ENCODE peak calls at places on chromosomes 4 and X, in five cellular contexts. One of them, this sample, is unnamed.

GRCh38 chr4:14767142-14767541 is 235.1 kb upstream of the CPEB2 start:
- DNase-seq in ascending aorta: no peak
- DNase-seq in heart left ventricle: no peak
- DNase-seq in body of pancreas: no peak
- DNase-seq in kidney: no peak
- DNase-seq in this sample: no peak

GRCh38 chr4:54513231-54513630 is 144.5 kb upstream of the KIT start:
- DNase-seq in ascending aorta: no peak
- DNase-seq in kidney: no peak
- DNase-seq in body of pancreas: no peak
- DNase-seq in heart left ventricle: no peak
- DNase-seq in this sample: peak; percentile 91

GRCh38 chr4:112075129-112075753 is 70.0 kb upstream of the FAM241A start:
- DNase-seq in heart left ventricle: no peak
- DNase-seq in body of pancreas: peak; percentile 18
- DNase-seq in ascending aorta: no peak
- DNase-seq in kidney: no peak
- DNase-seq in this sample: peak; percentile 83

GRCh38 chrX:30067677-30068076 is 147.7 kb upstream of the MAGEB2 start:
- DNase-seq in heart left ventricle: no peak
- DNase-seq in kidney: no peak
- DNase-seq in ascending aorta: no peak
- DNase-seq in body of pancreas: no peak
- DNase-seq in this sample: no peak

GRCh38 chr4:6662591-6662990 is 22.1 kb downstream of the MRFAP1 start:
- DNase-seq in body of pancreas: no peak
- DNase-seq in kidney: no peak
- DNase-seq in ascending aorta: no peak
- DNase-seq in heart left ventricle: no peak
- DNase-seq in this sample: no peak

GRCh38 chrX:125681058-125681457 is 361.4 kb downstream of the TEX13C start:
- DNase-seq in body of pancreas: no peak
- DNase-seq in ascending aorta: no peak
- DNase-seq in heart left ventricle: no peak
- DNase-seq in kidney: no peak
- DNase-seq in this sample: no peak

GRCh38 chr4:139523076-139523475 is 32.9 kb downstream of the SETD7 start:
- DNase-seq in kidney: no peak
- DNase-seq in heart left ventricle: no peak
- DNase-seq in ascending aorta: no peak
- DNase-seq in body of pancreas: no peak
- DNase-seq in this sample: no peak

GRCh38 chr4:123844374-123844773 is 447.8 kb downstream of the SPRY1 start:
- DNase-seq in body of pancreas: no peak
- DNase-seq in heart left ventricle: no peak
- DNase-seq in kidney: no peak
- DNase-seq in ascending aorta: no peak
- DNase-seq in this sample: no peak

GRCh38 chr4:122500852-122501501 is 44.5 kb upstream of the IL2 start:
- DNase-seq in body of pancreas: no peak
- DNase-seq in kidney: no peak
- DNase-seq in ascending aorta: no peak
- DNase-seq in heart left ventricle: no peak
- DNase-seq in this sample: peak; percentile 66

GRCh38 chr4:184503869-184504300 is 29.5 kb upstream of the IRF2 start:
- DNase-seq in ascending aorta: no peak
- DNase-seq in kidney: no peak
- DNase-seq in body of pancreas: no peak
- DNase-seq in heart left ventricle: no peak
- DNase-seq in this sample: peak; percentile 9

GRCh38 chrX:110167952-110168451 is 149.9 kb downstream of the AMMECR1 start:
- DNase-seq in heart left ventricle: no peak
- DNase-seq in kidney: no peak
- DNase-seq in body of pancreas: peak; percentile 24
- DNase-seq in ascending aorta: no peak
- DNase-seq in this sample: peak; percentile 28

GRCh38 chr4:147582386-147583077 is 34.7 kb upstream of the TMEM184C start:
- DNase-seq in kidney: no peak
- DNase-seq in ascending aorta: no peak
- DNase-seq in heart left ventricle: no peak
- DNase-seq in body of pancreas: no peak
- DNase-seq in this sample: peak; percentile 18

GRCh38 chr4:3697033-3697432 is 69.2 kb upstream of the ADRA2C start:
- DNase-seq in kidney: no peak
- DNase-seq in heart left ventricle: no peak
- DNase-seq in ascending aorta: no peak
- DNase-seq in body of pancreas: no peak
- DNase-seq in this sample: no peak

DNA sequence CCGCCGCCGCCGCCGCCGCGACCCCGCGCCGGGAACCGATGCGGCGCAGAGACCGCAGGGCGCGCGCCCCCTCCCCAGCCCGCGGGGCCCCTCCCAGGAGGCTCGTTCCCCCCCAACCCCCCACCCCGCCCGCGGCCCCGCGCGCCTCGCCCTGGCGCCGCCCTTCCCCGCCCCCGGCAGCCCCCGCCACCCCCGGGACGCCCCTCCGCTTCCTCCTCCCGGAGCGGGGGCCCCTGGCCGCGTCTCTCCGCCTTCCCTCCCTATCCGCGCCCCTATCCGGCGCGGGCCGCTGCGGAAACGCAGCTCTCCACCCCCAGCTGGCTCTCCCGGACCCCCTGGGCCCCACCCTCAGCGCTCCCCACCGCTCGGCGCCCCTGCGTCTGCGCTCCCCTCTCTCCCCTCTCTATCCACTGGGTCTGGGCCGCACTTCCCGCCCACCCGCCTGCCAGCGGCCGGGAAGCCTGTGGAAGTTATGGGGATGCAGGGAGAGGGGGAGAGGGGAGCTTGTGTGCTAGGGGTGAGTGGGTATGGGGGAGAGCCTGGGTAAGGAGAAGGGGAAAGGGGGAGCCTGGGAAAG is at the start of gene TMEM271:
- DNase-seq in body of pancreas: no peak
- DNase-seq in heart left ventricle: no peak
- DNase-seq in kidney: no peak
- DNase-seq in ascending aorta: no peak
- DNase-seq in this sample: no peak
- H3K4me3 ChIP-seq in body of pancreas: no peak within 1 kb of the TSS
- H3K4me3 ChIP-seq in heart left ventricle: no peak within 1 kb of the TSS
- H3K4me3 ChIP-seq in kidney: no peak within 1 kb of the TSS
- H3K4me3 ChIP-seq in ascending aorta: no peak within 1 kb of the TSS
- H3K4me3 ChIP-seq in this sample: no peak within 1 kb of the TSS

DNA sequence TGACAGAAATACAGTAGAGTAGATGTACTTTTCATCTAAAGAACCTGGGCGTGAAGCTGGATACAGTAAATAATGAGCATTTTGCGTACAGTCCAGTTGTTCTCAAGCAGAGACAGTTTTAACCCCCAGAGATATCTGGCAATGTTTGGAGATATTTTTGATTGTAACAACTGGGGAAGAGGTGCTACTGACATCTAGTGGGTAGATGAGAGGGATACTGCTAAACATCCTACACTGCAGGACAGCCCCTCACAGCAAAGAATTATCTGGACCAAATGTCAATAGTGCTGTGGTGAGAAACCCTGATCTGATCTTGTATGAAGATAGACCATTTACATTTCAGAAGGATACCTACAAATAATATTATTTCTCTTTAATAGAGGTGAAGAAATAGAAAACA is 200.2 kb upstream of the FAM47A start:
- DNase-seq in ascending aorta: no peak
- DNase-seq in kidney: no peak
- DNase-seq in heart left ventricle: no peak
- DNase-seq in body of pancreas: no peak
- DNase-seq in this sample: peak; percentile 2
- TF ChIP-seq CTCF in ascending aorta: no peak
- TF ChIP-seq CTCF in kidney: no peak
- TF ChIP-seq CTCF in heart left ventricle: peak; percentile 7
- TF ChIP-seq CTCF in body of pancreas: no peak
- TF ChIP-seq CTCF in this sample: peak; percentile 57

GRCh38 chr4:156290811-156291210 is 337.1 kb upstream of the CTSO start:
- DNase-seq in kidney: no peak
- DNase-seq in heart left ventricle: no peak
- DNase-seq in body of pancreas: no peak
- DNase-seq in ascending aorta: no peak
- DNase-seq in this sample: no peak

GRCh38 chr4:156295676-156296075 is 342.0 kb upstream of the CTSO start:
- DNase-seq in ascending aorta: no peak
- DNase-seq in heart left ventricle: no peak
- DNase-seq in kidney: no peak
- DNase-seq in body of pancreas: no peak
- DNase-seq in this sample: no peak

GRCh38 chr4:156291317-156291716 is 337.7 kb upstream of the CTSO start:
- DNase-seq in kidney: no peak
- DNase-seq in heart left ventricle: no peak
- DNase-seq in ascending aorta: no peak
- DNase-seq in body of pancreas: no peak
- DNase-seq in this sample: peak; percentile 63

GRCh38 chr4:156294577-156294976 is 340.9 kb upstream of the CTSO start:
- DNase-seq in ascending aorta: no peak
- DNase-seq in body of pancreas: no peak
- DNase-seq in kidney: no peak
- DNase-seq in heart left ventricle: no peak
- DNase-seq in this sample: peak; percentile 96

GRCh38 chr4:156293657-156294297 is 340.1 kb upstream of the CTSO start:
- DNase-seq in kidney: no peak
- DNase-seq in body of pancreas: no peak
- DNase-seq in heart left ventricle: no peak
- DNase-seq in ascending aorta: no peak
- DNase-seq in this sample: peak; percentile 85
- H3K27ac ChIP-seq in kidney: no peak overlapping the region
- H3K27ac ChIP-seq in body of pancreas: no peak overlapping the region
- H3K27ac ChIP-seq in heart left ventricle: no peak overlapping the region
- H3K27ac ChIP-seq in ascending aorta: no peak overlapping the region
- H3K27ac ChIP-seq in this sample: peak overlapping the region; percentile 93

DNA sequence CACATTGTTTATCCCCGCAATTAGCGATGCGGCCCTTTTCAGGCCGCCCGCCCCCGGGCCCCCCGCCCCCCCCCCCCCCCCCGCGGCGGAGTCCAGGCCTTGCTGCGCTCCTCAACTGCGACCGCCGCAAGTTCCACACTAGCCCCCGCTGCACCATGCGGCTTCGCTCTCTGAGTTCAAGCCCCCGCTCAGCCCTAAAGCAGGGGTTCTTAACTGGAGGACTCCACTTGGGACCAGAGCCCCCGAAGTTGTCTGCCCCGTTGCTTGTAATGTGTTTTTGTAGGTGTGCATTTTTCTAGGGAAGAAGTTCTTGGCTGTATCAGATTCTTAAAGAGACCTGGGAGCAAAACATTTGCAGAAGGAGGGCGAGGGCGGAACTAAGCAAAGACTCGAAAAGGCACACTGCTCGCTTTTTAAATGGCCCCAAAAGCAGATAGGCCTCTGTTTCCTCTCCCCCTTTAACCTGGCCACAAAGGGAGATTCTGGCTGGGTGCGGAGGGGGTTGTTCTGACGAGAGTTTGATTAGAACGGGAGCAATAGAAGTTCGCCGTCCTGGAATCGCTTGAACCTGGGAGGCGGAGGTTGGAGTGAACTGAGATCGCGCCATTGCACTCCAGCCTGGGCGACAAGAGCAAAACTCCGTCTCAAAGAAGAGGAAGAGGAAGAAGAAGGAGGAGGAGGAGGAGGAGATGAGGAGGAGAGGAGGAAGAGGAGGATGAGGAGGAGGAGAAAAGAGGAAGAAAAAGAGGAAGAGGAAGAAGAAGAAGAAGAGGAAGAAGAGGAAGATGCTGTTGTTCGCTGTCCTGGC is 2.3 kb upstream of the MSX1 start:
- DNase-seq in body of pancreas: no peak
- DNase-seq in ascending aorta: no peak
- DNase-seq in kidney: no peak
- DNase-seq in heart left ventricle: peak; percentile 20
- DNase-seq in this sample: no peak
- H3K4me3 ChIP-seq in body of pancreas: no peak overlapping the region
- H3K4me3 ChIP-seq in ascending aorta: peak overlapping the region; percentile 44
- H3K4me3 ChIP-seq in kidney: no peak overlapping the region
- H3K4me3 ChIP-seq in heart left ventricle: peak overlapping the region; percentile 18
- H3K4me3 ChIP-seq in this sample: no peak overlapping the region

DNA sequence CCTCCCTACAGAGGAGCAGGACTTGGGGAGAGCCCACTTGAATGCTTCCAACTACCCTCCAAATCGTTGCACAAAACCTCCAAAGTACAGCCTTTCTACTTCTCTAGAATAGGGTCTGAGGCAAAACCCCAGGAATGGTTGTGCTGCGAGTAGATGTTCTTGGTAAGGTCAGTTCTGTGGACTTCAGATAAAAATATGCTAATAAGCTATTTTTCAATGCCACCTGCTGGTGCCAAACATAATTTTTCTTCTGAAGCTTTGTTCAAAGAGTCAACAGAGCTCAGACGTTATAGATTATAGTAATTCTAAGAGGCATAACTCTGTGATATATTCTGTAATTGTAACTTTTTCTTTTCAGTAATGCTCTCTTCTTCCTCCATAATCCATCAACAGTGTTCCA is 425.7 kb downstream of the GPAT3 start:
- DNase-seq in ascending aorta: no peak
- DNase-seq in body of pancreas: no peak
- DNase-seq in heart left ventricle: no peak
- DNase-seq in kidney: no peak
- DNase-seq in this sample: peak; percentile 31
- TF ChIP-seq CTCF in ascending aorta: no peak
- TF ChIP-seq CTCF in body of pancreas: peak; percentile 8
- TF ChIP-seq CTCF in heart left ventricle: no peak
- TF ChIP-seq CTCF in kidney: no peak
- TF ChIP-seq CTCF in this sample: peak; percentile 13

DNA sequence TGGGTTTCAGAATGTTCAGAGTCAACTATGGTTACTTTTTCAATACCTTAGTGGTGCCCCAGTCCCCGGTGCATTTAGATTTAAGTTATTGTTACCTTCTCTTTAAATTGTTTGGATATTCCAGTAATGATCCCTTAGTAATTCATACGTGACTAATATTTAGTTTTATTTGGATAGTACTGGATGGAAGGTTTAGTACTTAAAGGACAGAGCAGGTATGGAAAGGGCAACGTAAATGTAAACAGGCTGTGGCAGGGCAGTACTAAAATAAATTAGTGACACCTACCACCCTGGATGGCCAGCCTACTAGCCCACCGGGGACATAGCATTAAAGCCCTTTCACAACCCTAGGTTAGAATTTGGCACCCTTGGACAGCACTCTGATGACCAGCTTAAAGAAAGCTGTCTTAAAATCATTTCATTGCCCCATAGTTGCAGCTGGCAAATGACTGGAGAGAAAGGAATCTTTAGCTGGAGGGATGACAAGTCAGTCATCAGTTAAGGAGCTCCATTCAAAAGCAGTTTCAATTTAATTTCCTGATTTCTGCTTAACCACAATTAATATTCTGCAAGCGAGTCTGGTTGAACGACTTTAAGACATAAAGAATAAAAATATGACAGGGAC is 16.4 kb downstream of the PLP1 start:
- DNase-seq in body of pancreas: no peak
- DNase-seq in ascending aorta: no peak
- DNase-seq in heart left ventricle: no peak
- DNase-seq in kidney: no peak
- DNase-seq in this sample: peak; percentile 42
- H3K27ac ChIP-seq in body of pancreas: no peak overlapping the region
- H3K27ac ChIP-seq in ascending aorta: no peak overlapping the region
- H3K27ac ChIP-seq in heart left ventricle: no peak overlapping the region
- H3K27ac ChIP-seq in kidney: no peak overlapping the region
- H3K27ac ChIP-seq in this sample: peak overlapping the region; percentile 18

GRCh38 chrX:69170319-69170718 is 5.1 kb upstream of the PJA1 start:
- DNase-seq in ascending aorta: no peak
- DNase-seq in body of pancreas: no peak
- DNase-seq in heart left ventricle: no peak
- DNase-seq in kidney: no peak
- DNase-seq in this sample: no peak
- H3K4me3 ChIP-seq in ascending aorta: no peak overlapping the region
- H3K4me3 ChIP-seq in body of pancreas: no peak overlapping the region
- H3K4me3 ChIP-seq in heart left ventricle: no peak overlapping the region
- H3K4me3 ChIP-seq in kidney: no peak overlapping the region
- H3K4me3 ChIP-seq in this sample: no peak overlapping the region